ENCODE peak calls at places on chromosomes 1 and 21, in ten cellular contexts. O is HCT116; Q is OCI-LY7; L is neural progenitor cell; D is mesenchymal stem cell; R is PC-9; B is adrenal gland; F is effector memory CD4-positive, alpha-beta T cell; V is uterus; I is Panc1. K is an unnamed sample.

GRCh38 chr1:54121482-54122130 is 31.2 kb downstream of the CDCP2 start:
- DNase-seq in O (peak; percentile 29), Q (peak; percentile 63), L (peak; percentile 90), D (peak; percentile 78), R (no peak), B (peak; percentile 82), F (peak; percentile 31), V (peak; percentile 83), I (no peak), K (peak; percentile 74)

GRCh38 chr21:38917045-38917774 is 111.5 kb downstream of the ETS2 start:
- DNase-seq in O (no peak), Q (no peak), L (no peak), D (no peak), R (no peak), B (no peak), F (no peak), V (peak; percentile 6), I (no peak), K (no peak)

GRCh38 chr21:35226302-35226701 is 177.2 kb upstream of the RUNX1 start:
- DNase-seq in O (no peak), Q (no peak), L (peak; percentile 38), D (peak; percentile 68), R (peak; percentile 97), B (no peak), F (no peak), V (no peak), I (no peak), K (no peak)

GRCh38 chr1:247539214-247539613 is 3.0 kb upstream of the OR2C3 start:
- DNase-seq in O (no peak), Q (no peak), L (no peak), D (no peak), R (no peak), B (no peak), F (no peak), V (no peak), I (no peak), K (no peak)

GRCh38 chr1:159296697-159297375 is 5.3 kb upstream of the FCER1A start:
- DNase-seq in O (no peak), Q (no peak), L (no peak), D (no peak), R (no peak), B (no peak), F (no peak), V (no peak), I (no peak), K (no peak)

GRCh38 chr1:208101661-208102431 is 142.3 kb downstream of the PLXNA2 start:
- DNase-seq in O (no peak), Q (no peak), L (peak; percentile 72), D (no peak), R (no peak), B (peak; percentile 29), F (no peak), V (peak; percentile 52), I (no peak), K (no peak)

GRCh38 chr1:47941609-47942237 is 55.5 kb downstream of the TRABD2B start:
- DNase-seq in O (no peak), Q (no peak), L (no peak), D (no peak), R (peak; percentile 74), B (no peak), F (no peak), V (no peak), I (no peak), K (no peak)

GRCh38 chr1:17194133-17194475 is 10.8 kb upstream of the PADI1 start:
- DNase-seq in O (no peak), Q (no peak), L (no peak), D (no peak), R (no peak), B (no peak), F (no peak), V (no peak), I (no peak), K (no peak)

GRCh38 chr1:2204384-2205190 is 10.0 kb upstream of the FAAP20 start:
- DNase-seq in O (no peak), Q (no peak), L (peak; percentile 73), D (peak; percentile 81), R (no peak), B (peak; percentile 77), F (no peak), V (peak; percentile 86), I (no peak), K (no peak)

GRCh38 chr1:9066945-9067807 is 2.3 kb downstream of the SLC2A5 start:
- DNase-seq in O (no peak), Q (peak; percentile 70), L (no peak), D (peak; percentile 91), R (peak; percentile 53), B (peak; percentile 81), F (no peak), V (peak; percentile 80), I (peak; percentile 35), K (no peak)

GRCh38 chr1:66262233-66262632 is 271.7 kb upstream of the SGIP1 start:
- DNase-seq in O (peak; percentile 87), Q (no peak), L (no peak), D (peak; percentile 74), R (peak; percentile 52), B (no peak), F (no peak), V (peak; percentile 54), I (no peak), K (peak; percentile 43)

GRCh38 chr1:164576311-164577271 is 17.6 kb downstream of the PBX1 start:
- DNase-seq in O (no peak), Q (no peak), L (peak; percentile 70), D (peak; percentile 87), R (no peak), B (peak; percentile 57), F (no peak), V (peak; percentile 48), I (no peak), K (no peak)

GRCh38 chr1:26060832-26061574 is 6.4 kb downstream of the TRIM63 start:
- DNase-seq in O (no peak), Q (no peak), L (no peak), D (no peak), R (no peak), B (no peak), F (no peak), V (no peak), I (no peak), K (no peak)

GRCh38 chr1:162299018-162299417 is 77.6 kb downstream of the SPATA46 start:
- DNase-seq in O (no peak), Q (no peak), L (no peak), D (no peak), R (no peak), B (no peak), F (no peak), V (no peak), I (no peak), K (no peak)

GRCh38 chr1:33161061-33161681 is 20.7 kb downstream of the TRIM62 start:
- DNase-seq in O (no peak), Q (no peak), L (peak; percentile 78), D (no peak), R (no peak), B (peak; percentile 52), F (no peak), V (peak; percentile 56), I (no peak), K (peak; percentile 81)
- H3K27ac ChIP-seq in O (no peak overlapping the region), Q (no peak overlapping the region), L (no peak overlapping the region), D (peak overlapping the region; percentile 95), R (no peak overlapping the region), B (no peak overlapping the region), F (no peak overlapping the region), V (no peak overlapping the region), I (no peak overlapping the region), K (no peak overlapping the region)

GRCh38 chr21:45301521-45302081 is 13.9 kb upstream of the POFUT2 start:
- DNase-seq in O (no peak), Q (no peak), L (no peak), D (no peak), R (no peak), B (peak; percentile 17), F (no peak), V (no peak), I (no peak), K (no peak)
- H3K4me1 ChIP-seq in O (no peaks in the 10 kb centered on the region), Q (no peaks in the 10 kb centered on the region), L (peaks cover 11% of the 10 kb centered on the region), D (peaks cover 34% of the 10 kb centered on the region), R (no peaks in the 10 kb centered on the region), B (no peaks in the 10 kb centered on the region), F (peaks cover 14% of the 10 kb centered on the region), V (no peaks in the 10 kb centered on the region), I (peaks cover 30% of the 10 kb centered on the region), K (no peaks in the 10 kb centered on the region)

GRCh38 chr1:19289244-19289643 is 674 bp upstream of the AKR7A3 start:
- DNase-seq in O (no peak), Q (no peak), L (no peak), D (no peak), R (no peak), B (no peak), F (no peak), V (no peak), I (no peak), K (no peak)
- H3K27ac ChIP-seq in O (no peak overlapping the region), Q (no peak overlapping the region), L (no peak overlapping the region), D (no peak overlapping the region), R (no peak overlapping the region), B (no peak overlapping the region), F (no peak overlapping the region), V (no peak overlapping the region), I (peak overlapping the region; percentile 40), K (no peak overlapping the region)

GRCh38 chr1:25033828-25034451 is 103.9 kb upstream of the RUNX3 start:
- DNase-seq in O (no peak), Q (no peak), L (no peak), D (no peak), R (no peak), B (peak; percentile 55), F (no peak), V (no peak), I (no peak), K (no peak)

GRCh38 chr1:25035523-25036116 is 105.5 kb upstream of the RUNX3 start:
- DNase-seq in O (no peak), Q (no peak), L (no peak), D (no peak), R (no peak), B (no peak), F (no peak), V (no peak), I (no peak), K (no peak)

GRCh38 chr1:25036117-25036546 is 106.1 kb upstream of the RUNX3 start:
- DNase-seq in O (no peak), Q (no peak), L (no peak), D (no peak), R (no peak), B (no peak), F (no peak), V (no peak), I (no peak), K (no peak)

GRCh38 chr1:25033030-25033827 is 103.2 kb upstream of the RUNX3 start:
- DNase-seq in O (no peak), Q (no peak), L (no peak), D (no peak), R (no peak), B (no peak), F (no peak), V (no peak), I (no peak), K (no peak)

DNA sequence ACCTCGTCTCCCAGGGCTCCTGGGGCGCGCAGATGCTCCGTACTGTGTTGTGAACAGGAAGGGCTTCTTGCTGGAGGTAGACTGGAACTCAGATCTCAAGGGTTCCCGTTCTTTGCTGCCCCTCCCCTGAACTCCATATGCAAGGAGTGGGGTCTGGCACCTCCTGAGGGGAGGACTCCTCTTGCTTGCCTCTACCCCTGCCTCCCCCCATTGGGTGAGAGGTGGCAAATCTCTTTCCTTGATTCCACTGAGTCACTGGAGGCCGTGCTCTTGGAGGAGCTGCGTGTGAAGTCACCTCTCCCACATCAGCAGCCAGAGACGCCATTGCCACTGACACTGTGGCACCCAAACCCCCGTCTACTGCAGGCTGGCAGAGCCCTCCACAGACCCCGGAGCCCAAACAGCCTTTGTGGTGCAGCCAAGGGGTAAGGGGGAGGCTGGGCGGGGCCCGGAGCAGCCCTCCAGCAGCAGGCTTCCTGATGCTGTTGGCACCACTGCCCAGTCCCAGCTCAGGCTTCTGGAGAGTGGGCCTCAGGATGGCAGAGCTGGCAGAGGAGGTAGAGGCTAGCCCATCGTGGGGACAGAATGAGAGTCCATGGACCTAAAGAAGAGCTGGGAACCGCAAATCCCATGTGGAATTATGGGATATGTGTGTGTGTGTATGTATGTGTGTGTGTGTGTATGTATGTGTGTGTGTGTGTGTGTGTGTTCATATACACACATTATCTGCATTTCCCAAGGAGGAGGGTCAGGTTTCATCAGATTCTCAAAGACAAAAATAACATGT is 104.9 kb upstream of the RUNX3 start:
- DNase-seq in O (no peak), Q (no peak), L (no peak), D (no peak), R (no peak), B (no peak), F (no peak), V (no peak), I (no peak), K (no peak)
- H3K4me1 ChIP-seq in O (no peaks in the 10 kb centered on the region), Q (peaks cover 46% of the 10 kb centered on the region), L (no peaks in the 10 kb centered on the region), D (peaks cover 10% of the 10 kb centered on the region), R (no peaks in the 10 kb centered on the region), B (no peaks in the 10 kb centered on the region), F (peaks cover 59% of the 10 kb centered on the region), V (no peaks in the 10 kb centered on the region), I (no peaks in the 10 kb centered on the region), K (peaks cover 13% of the 10 kb centered on the region)